ENCODE peak calls at places on chromosomes 1 and 21, in six cellular contexts. One of them, this sample, is unnamed.

GRCh38 chr1:18597159-18598042 is 33.2 kb upstream of the PAX7 start:
- DNase-seq in cardiac muscle cell: peak
- DNase-seq in A549: peak
- DNase-seq in lung: peak
- DNase-seq in BJ: no peak
- DNase-seq in transverse colon: peak
- DNase-seq in this sample: peak

GRCh38 chr1:228181105-228181504 is 15.5 kb downstream of the IBA57 start:
- DNase-seq in cardiac muscle cell: no peak
- DNase-seq in A549: no peak
- DNase-seq in lung: no peak
- DNase-seq in BJ: no peak
- DNase-seq in transverse colon: no peak
- DNase-seq in this sample: peak

GRCh38 chr1:236072001-236072400 is 7.1 kb upstream of the NID1 start:
- DNase-seq in cardiac muscle cell: no peak
- DNase-seq in A549: no peak
- DNase-seq in lung: no peak
- DNase-seq in BJ: no peak
- DNase-seq in transverse colon: no peak
- DNase-seq in this sample: no peak

GRCh38 chr21:42537106-42537742 is 23.6 kb downstream of the SLC37A1 start:
- DNase-seq in cardiac muscle cell: no peak
- DNase-seq in A549: no peak
- DNase-seq in lung: no peak
- DNase-seq in BJ: no peak
- DNase-seq in transverse colon: no peak
- DNase-seq in this sample: no peak

GRCh38 chr1:39960461-39960958 is 5.6 kb downstream of the MFSD2A start:
- DNase-seq in cardiac muscle cell: no peak
- DNase-seq in A549: no peak
- DNase-seq in lung: peak
- DNase-seq in BJ: no peak
- DNase-seq in transverse colon: peak
- DNase-seq in this sample: no peak

GRCh38 chr1:202131956-202132821 is 9.5 kb downstream of the GPR37L1 start:
- DNase-seq in cardiac muscle cell: no peak
- DNase-seq in A549: no peak
- DNase-seq in lung: peak
- DNase-seq in BJ: no peak
- DNase-seq in transverse colon: peak
- DNase-seq in this sample: no peak

GRCh38 chr1:152906023-152906565 is 2.3 kb upstream of the IVL start:
- DNase-seq in cardiac muscle cell: no peak
- DNase-seq in A549: no peak
- DNase-seq in lung: no peak
- DNase-seq in BJ: peak
- DNase-seq in transverse colon: no peak
- DNase-seq in this sample: peak

GRCh38 chr1:28663871-28664470 is 4.6 kb upstream of the GMEB1 start:
- DNase-seq in cardiac muscle cell: no peak
- DNase-seq in A549: no peak
- DNase-seq in lung: no peak
- DNase-seq in BJ: no peak
- DNase-seq in transverse colon: no peak
- DNase-seq in this sample: no peak

GRCh38 chr21:35303085-35303484 is 254.0 kb upstream of the RUNX1 start:
- DNase-seq in cardiac muscle cell: peak
- DNase-seq in A549: no peak
- DNase-seq in lung: no peak
- DNase-seq in BJ: peak
- DNase-seq in transverse colon: no peak
- DNase-seq in this sample: peak

GRCh38 chr1:28010979-28011378 is 51.2 kb downstream of the XKR8 start:
- DNase-seq in cardiac muscle cell: no peak
- DNase-seq in A549: no peak
- DNase-seq in lung: no peak
- DNase-seq in BJ: no peak
- DNase-seq in transverse colon: no peak
- DNase-seq in this sample: no peak

GRCh38 chr1:227563319-227564201 is at the start of gene ZNF678:
- DNase-seq in cardiac muscle cell: peak
- DNase-seq in A549: peak
- DNase-seq in lung: peak
- DNase-seq in BJ: peak
- DNase-seq in transverse colon: peak
- DNase-seq in this sample: peak

GRCh38 chr1:19435181-19435580 is 50.2 kb downstream of the CAPZB start:
- DNase-seq in cardiac muscle cell: peak
- DNase-seq in A549: no peak
- DNase-seq in lung: no peak
- DNase-seq in BJ: no peak
- DNase-seq in transverse colon: no peak
- DNase-seq in this sample: no peak

GRCh38 chr1:22223176-22223575 is 80.3 kb upstream of the WNT4 start:
- DNase-seq in cardiac muscle cell: no peak
- DNase-seq in A549: no peak
- DNase-seq in lung: no peak
- DNase-seq in BJ: no peak
- DNase-seq in transverse colon: no peak
- DNase-seq in this sample: no peak

GRCh38 chr1:227071898-227072587 is 131.9 kb downstream of the COQ8A start:
- DNase-seq in cardiac muscle cell: no peak
- DNase-seq in A549: no peak
- DNase-seq in lung: no peak
- DNase-seq in BJ: no peak
- DNase-seq in transverse colon: no peak
- DNase-seq in this sample: no peak

GRCh38 chr1:150876111-150876434 is 326 bp downstream of the ARNT start:
- DNase-seq in cardiac muscle cell: peak
- DNase-seq in A549: peak
- DNase-seq in lung: no peak
- DNase-seq in BJ: no peak
- DNase-seq in transverse colon: no peak
- DNase-seq in this sample: peak

GRCh38 chr1:33244143-33244808 is 12.0 kb upstream of the ZNF362 start:
- DNase-seq in cardiac muscle cell: no peak
- DNase-seq in A549: no peak
- DNase-seq in lung: no peak
- DNase-seq in BJ: peak
- DNase-seq in transverse colon: no peak
- DNase-seq in this sample: peak

GRCh38 chr1:33047839-33048305 is 11.2 kb upstream of the AK2 start:
- DNase-seq in cardiac muscle cell: no peak
- DNase-seq in A549: no peak
- DNase-seq in lung: no peak
- DNase-seq in BJ: no peak
- DNase-seq in transverse colon: no peak
- DNase-seq in this sample: no peak

GRCh38 chr1:41695118-41695517 is 210.6 kb upstream of the EDN2 start:
- DNase-seq in cardiac muscle cell: peak
- DNase-seq in A549: no peak
- DNase-seq in lung: no peak
- DNase-seq in BJ: no peak
- DNase-seq in transverse colon: peak
- DNase-seq in this sample: no peak

GRCh38 chr1:19029191-19030085 is 73.0 kb upstream of the IFFO2 start:
- DNase-seq in cardiac muscle cell: peak
- DNase-seq in A549: no peak
- DNase-seq in lung: no peak
- DNase-seq in BJ: no peak
- DNase-seq in transverse colon: no peak
- DNase-seq in this sample: no peak

GRCh38 chr21:46006547-46007497 is 25.3 kb downstream of the COL6A1 start:
- DNase-seq in cardiac muscle cell: no peak
- DNase-seq in A549: no peak
- DNase-seq in lung: peak
- DNase-seq in BJ: no peak
- DNase-seq in transverse colon: no peak
- DNase-seq in this sample: no peak

GRCh38 chr1:220815409-220815808 is 28.7 kb downstream of the MTARC1 start:
- DNase-seq in cardiac muscle cell: no peak
- DNase-seq in A549: no peak
- DNase-seq in lung: no peak
- DNase-seq in BJ: no peak
- DNase-seq in transverse colon: no peak
- DNase-seq in this sample: no peak

GRCh38 chr21:37028579-37028978 is 22.1 kb downstream of the RIPPLY3 start:
- DNase-seq in cardiac muscle cell: peak
- DNase-seq in A549: no peak
- DNase-seq in lung: no peak
- DNase-seq in BJ: no peak
- DNase-seq in transverse colon: no peak
- DNase-seq in this sample: no peak

GRCh38 chr1:75133754-75134655 is at the start of gene LHX8:
- DNase-seq in cardiac muscle cell: no peak
- DNase-seq in A549: no peak
- DNase-seq in lung: no peak
- DNase-seq in BJ: no peak
- DNase-seq in transverse colon: no peak
- DNase-seq in this sample: no peak

GRCh38 chr1:75136158-75136815 is 2.1 kb downstream of the LHX8 start:
- DNase-seq in cardiac muscle cell: no peak
- DNase-seq in A549: no peak
- DNase-seq in lung: no peak
- DNase-seq in BJ: no peak
- DNase-seq in transverse colon: no peak
- DNase-seq in this sample: peak

GRCh38 chr1:75135829-75136142 is 1.6 kb downstream of the LHX8 start:
- DNase-seq in cardiac muscle cell: no peak
- DNase-seq in A549: no peak
- DNase-seq in lung: no peak
- DNase-seq in BJ: no peak
- DNase-seq in transverse colon: no peak
- DNase-seq in this sample: no peak

GRCh38 chr1:75134939-75135828 is 996 bp downstream of the LHX8 start:
- DNase-seq in cardiac muscle cell: peak
- DNase-seq in A549: no peak
- DNase-seq in lung: no peak
- DNase-seq in BJ: no peak
- DNase-seq in transverse colon: no peak
- DNase-seq in this sample: peak

GRCh38 chr1:75134656-75134938 is 409 bp downstream of the LHX8 start:
- DNase-seq in cardiac muscle cell: no peak
- DNase-seq in A549: no peak
- DNase-seq in lung: no peak
- DNase-seq in BJ: no peak
- DNase-seq in transverse colon: no peak
- DNase-seq in this sample: no peak
- H3K4me3 ChIP-seq in cardiac muscle cell: no peak
- H3K4me3 ChIP-seq in A549: peak
- H3K4me3 ChIP-seq in lung: no peak
- H3K4me3 ChIP-seq in BJ: no peak
- H3K4me3 ChIP-seq in transverse colon: no peak
- H3K4me3 ChIP-seq in this sample: peak

GRCh38 chr1:156126043-156126700 is 11.7 kb downstream of the LMNA start:
- DNase-seq in cardiac muscle cell: peak
- DNase-seq in A549: peak
- DNase-seq in lung: peak
- DNase-seq in BJ: peak
- DNase-seq in transverse colon: peak
- DNase-seq in this sample: peak
- H3K4me3 ChIP-seq in cardiac muscle cell: no peak
- H3K4me3 ChIP-seq in A549: peak
- H3K4me3 ChIP-seq in lung: no peak
- H3K4me3 ChIP-seq in BJ: peak
- H3K4me3 ChIP-seq in transverse colon: peak
- H3K4me3 ChIP-seq in this sample: no peak

DNA sequence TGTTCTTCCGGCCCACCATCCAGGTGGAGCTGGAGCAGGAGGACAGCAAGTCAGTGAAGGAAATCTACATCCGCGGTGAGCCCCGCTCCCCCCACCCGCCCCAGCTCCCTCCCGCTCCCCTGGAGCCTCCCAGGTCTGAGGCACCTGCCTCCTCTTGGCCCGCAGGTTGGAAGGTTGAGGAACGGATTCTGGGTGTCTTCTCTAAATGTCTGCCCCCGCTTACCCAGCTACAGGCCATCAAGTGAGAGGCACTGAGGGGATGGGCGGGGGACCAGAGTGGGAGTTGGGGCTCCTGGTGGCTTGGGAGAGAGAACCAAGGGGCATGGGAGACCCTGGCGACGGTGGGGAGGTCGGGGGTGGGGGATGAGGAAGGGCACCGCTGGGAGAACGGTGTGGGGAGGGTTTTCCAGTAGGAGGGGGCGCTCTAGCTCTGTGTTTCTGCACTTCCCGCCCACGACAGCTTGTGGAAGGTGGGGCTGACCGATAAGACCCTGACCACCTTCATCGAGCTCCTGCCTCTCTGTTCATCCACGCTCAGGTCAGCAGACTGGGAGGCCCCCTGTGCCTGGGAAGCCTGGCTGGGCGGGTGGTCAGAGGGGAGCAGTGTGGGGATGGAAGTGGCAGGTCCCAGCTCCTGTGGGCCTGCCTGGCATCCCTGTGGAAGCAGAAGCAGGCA is 4.2 kb downstream of the LRRC71 start:
- DNase-seq in cardiac muscle cell: no peak
- DNase-seq in A549: no peak
- DNase-seq in lung: no peak
- DNase-seq in BJ: no peak
- DNase-seq in transverse colon: no peak
- DNase-seq in this sample: no peak
- H3K4me3 ChIP-seq in cardiac muscle cell: peak
- H3K4me3 ChIP-seq in A549: no peak
- H3K4me3 ChIP-seq in lung: no peak
- H3K4me3 ChIP-seq in BJ: no peak
- H3K4me3 ChIP-seq in transverse colon: no peak
- H3K4me3 ChIP-seq in this sample: no peak

GRCh38 chr1:192632641-192633532 is 3.1 kb upstream of the RGS13 start:
- DNase-seq in cardiac muscle cell: no peak
- DNase-seq in A549: no peak
- DNase-seq in lung: no peak
- DNase-seq in BJ: no peak
- DNase-seq in transverse colon: no peak
- DNase-seq in this sample: no peak
- H3K4me3 ChIP-seq in cardiac muscle cell: no peak
- H3K4me3 ChIP-seq in A549: no peak
- H3K4me3 ChIP-seq in lung: no peak
- H3K4me3 ChIP-seq in BJ: no peak
- H3K4me3 ChIP-seq in transverse colon: no peak
- H3K4me3 ChIP-seq in this sample: no peak

This sample was measured in SJSA1.